ENCODE peak calls at places on chromosomes 7 and 10, in five cellular contexts. T, C, M, W and X are unnamed samples.

GRCh38 chr7:80413395-80413955 is 98.4 kb downstream of the GNAT3 start:
- DNase-seq in T (no peak), C (no peak), M (no peak), W (no peak), X (no peak)

GRCh38 chr10:130369645-130370381 is 233.6 kb downstream of the GLRX3 start:
- DNase-seq in T (no peak), C (no peak), M (no peak), W (peak), X (no peak)

GRCh38 chr7:9889557-9889956 is 1084.1 kb upstream of the PHF14 start:
- DNase-seq in T (no peak), C (no peak), M (no peak), W (no peak), X (no peak)

GRCh38 chr10:80066809-80067208 is 11.7 kb upstream of the TMEM254 start:
- DNase-seq in T (no peak), C (no peak), M (no peak), W (no peak), X (no peak)

GRCh38 chr7:152137476-152138025 is 112.1 kb downstream of the GALNT11 start:
- DNase-seq in T (no peak), C (peak), M (no peak), W (no peak), X (no peak)

GRCh38 chr7:23205861-23206510 is 24.1 kb downstream of the NUP42 start:
- DNase-seq in T (no peak), C (peak), M (peak), W (no peak), X (no peak)

GRCh38 chr10:88385601-88386203 is 197.4 kb downstream of the RNLS start:
- DNase-seq in T (peak), C (peak), M (no peak), W (no peak), X (peak)

GRCh38 chr10:50417906-50418697 is 166.8 kb upstream of the ASAH2 start:
- DNase-seq in T (peak), C (peak), M (peak), W (peak), X (peak)

GRCh38 chr7:16712916-16713315 is 40.6 kb upstream of the TSPAN13 start:
- DNase-seq in T (no peak), C (peak), M (no peak), W (no peak), X (no peak)

GRCh38 chr10:78972160-78972946 is 96.4 kb upstream of the ZMIZ1 start:
- DNase-seq in T (no peak), C (peak), M (peak), W (peak), X (peak)

DNA sequence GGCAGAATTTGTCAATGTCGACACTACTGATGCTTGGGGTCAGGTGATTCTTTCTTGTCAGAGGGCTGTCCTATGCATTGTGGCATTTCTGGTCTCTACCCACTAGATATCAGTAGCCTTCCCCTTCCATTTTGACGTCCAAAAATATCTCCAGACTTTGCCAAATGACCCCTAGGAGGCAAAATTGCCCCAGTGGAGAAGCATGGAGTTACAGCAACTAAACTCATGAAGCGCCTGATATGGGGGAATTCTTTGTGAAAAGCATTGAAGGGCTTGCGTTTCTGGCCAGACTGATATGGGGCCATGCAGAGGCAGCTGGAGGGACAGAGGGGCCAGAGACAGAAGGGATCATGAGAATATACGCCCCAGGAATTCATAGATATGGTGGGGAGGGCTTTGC is 43.6 kb downstream of the ADRB1 start:
- DNase-seq in T (no peak), C (no peak), M (no peak), W (no peak), X (no peak)
- TF ChIP-seq CTCF in T (no peak), C (no peak), M (no peak), W (no peak), X (no peak)

GRCh38 chr7:36670585-36671431 is 53.5 kb downstream of the AOAH start:
- DNase-seq in T (no peak), C (peak), M (peak), W (no peak), X (peak)
- TF ChIP-seq CTCF in T (peak), C (peak), M (peak), W (peak), X (peak)

GRCh38 chr10:70816220-70816894 is 609 bp downstream of the SGPL1 start:
- DNase-seq in T (peak), C (peak), M (peak), W (peak), X (peak)

GRCh38 chr10:70822421-70822820 is 6.7 kb downstream of the SGPL1 start:
- DNase-seq in T (no peak), C (no peak), M (no peak), W (no peak), X (no peak)

GRCh38 chr10:70815504-70816219 is at the start of gene SGPL1:
- DNase-seq in T (no peak), C (peak), M (peak), W (peak), X (peak)

DNA sequence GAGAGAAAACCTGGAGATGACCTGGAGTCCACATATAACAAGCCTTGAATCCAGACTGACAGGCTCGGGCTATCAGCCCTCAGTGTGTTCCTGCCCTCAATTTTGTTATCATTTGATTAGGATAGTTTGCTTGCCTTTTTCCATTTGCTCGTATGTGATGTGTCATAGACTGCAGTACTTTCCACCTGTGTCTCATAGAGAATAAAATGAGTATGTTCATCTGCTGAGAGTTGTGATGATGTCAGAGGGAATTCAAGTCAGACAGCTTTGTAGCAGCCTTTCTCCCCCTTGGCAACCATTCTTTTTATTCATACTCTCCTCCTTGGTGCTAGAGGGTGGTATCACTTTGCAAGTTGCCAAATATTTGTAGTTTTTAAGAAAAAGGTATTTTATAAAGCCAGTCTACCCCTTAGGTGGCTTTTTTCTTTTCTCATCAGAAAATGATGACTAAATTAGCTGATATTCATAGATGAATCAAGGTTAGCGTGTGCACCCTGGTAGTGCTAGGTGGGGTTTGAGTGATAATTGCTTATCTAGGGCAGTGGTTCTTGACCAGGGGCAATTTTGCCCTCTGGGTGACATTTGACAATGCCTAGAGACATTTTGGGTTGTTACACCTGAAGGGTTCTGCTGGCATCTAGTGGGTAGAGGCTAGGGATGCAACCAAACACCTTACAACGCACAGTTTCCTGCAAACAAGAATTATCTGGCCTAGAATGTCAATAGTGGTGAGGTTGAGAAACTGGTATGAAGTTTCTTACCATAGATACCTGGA is 5.4 kb downstream of the SGPL1 start:
- DNase-seq in T (no peak), C (no peak), M (no peak), W (no peak), X (no peak)
- TF ChIP-seq CTCF in T (no peak), C (no peak), M (no peak), W (no peak), X (no peak)

GRCh38 chr10:124152139-124152780 is 58.9 kb upstream of the CHST15 start:
- DNase-seq in T (peak), C (peak), M (no peak), W (no peak), X (peak)

GRCh38 chr10:124151466-124152095 is 58.2 kb upstream of the CHST15 start:
- DNase-seq in T (no peak), C (no peak), M (no peak), W (no peak), X (no peak)

GRCh38 chr10:124150807-124151417 is 57.5 kb upstream of the CHST15 start:
- DNase-seq in T (no peak), C (no peak), M (no peak), W (no peak), X (no peak)

GRCh38 chr10:124153601-124153930 is 60.2 kb upstream of the CHST15 start:
- DNase-seq in T (no peak), C (no peak), M (no peak), W (no peak), X (no peak)

DNA sequence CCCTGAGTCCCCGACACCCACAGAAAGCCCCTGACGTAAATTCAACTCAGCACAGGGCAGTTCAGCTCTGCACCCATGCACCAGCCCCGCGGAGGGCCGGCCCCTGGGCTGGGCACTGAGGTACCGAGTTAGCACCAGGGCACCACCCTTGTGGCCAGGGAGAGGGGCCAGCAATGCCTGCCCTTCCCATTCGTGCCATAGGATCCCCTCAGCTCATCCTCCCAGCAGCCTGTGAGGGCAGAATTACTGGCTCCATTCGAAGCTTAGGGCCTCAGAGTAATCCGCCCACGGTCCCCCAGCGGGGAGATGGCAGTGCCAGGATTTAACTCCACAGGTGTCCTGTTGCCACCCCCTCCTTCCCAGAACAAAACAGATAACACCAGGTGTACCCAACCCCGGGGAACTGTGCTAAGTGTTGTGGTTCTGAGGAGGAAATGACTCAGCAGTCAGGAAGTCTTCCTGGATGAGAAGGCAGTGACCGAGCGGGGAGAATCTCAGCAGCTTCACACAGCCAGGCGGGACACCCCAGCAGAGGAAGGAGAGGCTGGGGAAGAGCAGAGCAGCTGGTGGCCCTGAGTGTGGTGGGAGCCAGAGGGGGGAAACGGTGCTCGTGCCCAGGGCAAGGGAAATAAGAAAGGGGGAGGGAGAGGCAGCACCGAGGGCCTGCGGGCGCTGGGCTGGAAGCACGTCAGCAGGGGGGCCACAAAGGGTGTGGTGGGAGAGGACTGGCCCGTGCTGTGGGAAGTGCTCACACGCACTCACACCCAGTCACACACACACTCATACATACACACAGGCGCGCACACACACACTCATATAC is 59.6 kb upstream of the CHST15 start:
- DNase-seq in T (peak), C (peak), M (no peak), W (no peak), X (peak)
- TF ChIP-seq CTCF in T (peak), C (no peak), M (no peak), W (no peak), X (no peak)

DNA sequence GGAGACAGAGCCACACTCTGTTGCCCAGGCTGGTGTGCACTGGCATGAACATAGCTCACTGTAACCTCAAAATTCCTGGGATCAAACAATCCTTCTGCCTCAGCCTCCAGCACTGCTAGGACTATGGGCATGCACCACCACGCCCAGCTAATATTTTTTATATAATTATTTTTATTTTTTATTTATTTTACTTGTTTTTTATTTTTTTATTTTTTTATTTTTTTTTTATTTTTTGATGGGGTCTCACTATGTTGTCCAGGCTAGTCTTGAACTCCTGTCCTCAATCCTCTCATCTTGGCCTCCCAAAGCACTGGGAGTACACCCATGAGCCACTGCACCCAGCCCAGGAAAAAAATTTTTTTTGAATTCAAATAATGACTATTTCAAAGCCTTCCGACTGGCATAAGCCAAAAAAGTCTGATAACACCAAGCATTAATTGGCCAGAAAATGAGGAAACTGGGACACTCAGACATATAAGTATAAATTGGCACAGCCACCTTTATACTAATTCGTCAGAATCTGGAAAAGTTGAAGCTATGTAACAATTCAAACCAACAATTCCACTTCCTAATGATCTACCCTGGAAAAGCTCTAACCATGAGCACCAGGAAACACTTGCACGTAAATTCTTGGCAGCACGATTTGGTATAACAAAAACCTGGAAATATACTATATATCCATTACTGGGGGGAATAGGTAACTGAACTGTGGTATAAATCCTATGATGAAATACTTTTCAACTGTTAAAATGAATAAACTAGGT is 6.3 kb downstream of the ZC3HAV1 start:
- DNase-seq in T (no peak), C (no peak), M (no peak), W (no peak), X (no peak)
- TF ChIP-seq CTCF in T (no peak), C (no peak), M (no peak), W (no peak), X (no peak)

GRCh38 chr7:68491523-68492358 is 1106.5 kb upstream of the AUTS2 start:
- DNase-seq in T (no peak), C (no peak), M (no peak), W (no peak), X (no peak)

GRCh38 chr7:68485253-68485914 is 1112.9 kb upstream of the AUTS2 start:
- DNase-seq in T (no peak), C (peak), M (no peak), W (no peak), X (no peak)

GRCh38 chr7:68492359-68492690 is 1106.0 kb upstream of the AUTS2 start:
- DNase-seq in T (no peak), C (no peak), M (no peak), W (no peak), X (no peak)

GRCh38 chr7:68484731-68485130 is 1113.5 kb upstream of the AUTS2 start:
- DNase-seq in T (no peak), C (no peak), M (no peak), W (no peak), X (no peak)

GRCh38 chr7:68488366-68489060 is 1109.8 kb upstream of the AUTS2 start:
- DNase-seq in T (no peak), C (no peak), M (peak), W (no peak), X (no peak)
- TF ChIP-seq CTCF in T (no peak), C (no peak), M (no peak), W (no peak), X (no peak)

GRCh38 chr10:44370731-44371248 is 14.1 kb downstream of the CXCL12 start:
- DNase-seq in T (no peak), C (no peak), M (no peak), W (no peak), X (no peak)
- TF ChIP-seq CTCF in T (no peak), C (no peak), M (no peak), W (no peak), X (no peak)

DNA sequence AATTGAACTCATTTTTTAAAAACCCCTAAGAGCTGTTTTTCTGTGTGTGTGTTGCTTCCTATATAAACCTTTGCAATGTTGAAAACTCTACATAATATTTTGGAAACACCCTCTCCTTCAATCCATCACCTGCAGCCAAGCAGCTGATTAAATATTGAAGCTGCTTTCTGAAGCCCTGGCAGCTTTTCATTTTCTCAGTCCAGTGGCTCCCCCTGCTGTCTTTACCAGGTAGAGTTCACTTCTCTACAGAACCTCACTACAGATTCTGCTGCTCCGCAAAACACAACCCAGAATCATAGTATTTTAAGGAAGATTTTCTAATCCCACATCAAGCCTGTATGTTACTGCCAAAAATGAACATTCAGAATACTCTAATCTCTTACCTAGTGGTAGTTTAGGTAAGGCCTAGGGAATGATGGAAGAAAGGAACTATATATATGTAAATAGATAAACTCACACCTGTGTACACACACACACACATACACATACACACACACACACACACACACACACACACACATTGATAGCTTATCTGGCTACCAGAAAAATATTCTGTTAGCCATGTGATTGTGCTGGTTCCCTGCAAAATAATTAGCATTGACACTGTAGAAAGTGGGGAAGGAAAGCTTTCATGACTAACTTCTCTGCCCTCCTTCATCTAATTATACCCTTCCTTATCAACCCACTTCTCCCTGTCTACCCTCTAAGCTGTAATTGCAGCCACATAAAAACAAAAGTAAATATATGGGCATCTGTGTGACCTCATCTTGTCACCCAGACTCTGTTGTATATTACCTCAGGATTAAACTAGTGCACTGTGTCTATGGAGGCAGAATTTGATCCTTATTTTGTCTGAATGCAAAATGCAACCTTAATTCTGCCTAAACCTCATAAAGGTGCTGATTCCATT is 229.5 kb upstream of the FZD1 start:
- DNase-seq in T (peak), C (peak), M (peak), W (no peak), X (peak)
- TF ChIP-seq CTCF in T (peak), C (peak), M (peak), W (peak), X (peak)

DNA sequence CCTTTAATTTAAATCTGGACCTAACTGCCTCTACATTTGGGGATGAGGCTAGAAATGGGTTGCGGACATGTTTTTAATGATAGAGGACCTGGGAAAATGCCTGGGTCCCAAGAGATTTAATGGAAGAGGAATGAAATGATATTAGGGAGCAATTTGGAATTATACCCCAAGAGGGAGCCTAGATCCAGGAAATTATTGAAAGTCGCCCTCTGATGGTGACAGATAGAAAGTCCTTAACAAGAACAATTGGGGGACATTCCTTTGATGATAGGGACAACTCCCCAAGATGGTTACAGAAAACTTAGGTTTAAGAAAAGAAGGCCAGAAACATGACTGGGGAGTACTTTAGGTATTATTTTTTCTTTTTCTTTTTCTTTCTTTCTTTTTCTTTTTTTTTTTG is 9.5 kb upstream of the TSGA13 start:
- DNase-seq in T (no peak), C (peak), M (no peak), W (no peak), X (peak)
- TF ChIP-seq CTCF in T (peak), C (peak), M (no peak), W (no peak), X (peak)